ENCODE peak calls at places on chromosomes 1 and 21, in six cellular contexts. T, J, W, C, S and L are unnamed samples.

GRCh38 chr1:167462341-167462740 is 56.0 kb downstream of the CD247 start:
- DNase-seq in T (no peak), J (no peak), W (no peak), C (no peak), S (no peak), L (no peak)

GRCh38 chr1:9153152-9153551 is 24.2 kb upstream of the GPR157 start:
- DNase-seq in T (no peak), J (no peak), W (no peak), C (no peak), S (no peak), L (no peak)

GRCh38 chr1:32335951-32336867 is at the start of gene MARCKSL1:
- DNase-seq in T (peak), J (peak), W (peak), C (no peak), S (peak), L (peak)

GRCh38 chr1:163745204-163745603 is 423.4 kb downstream of the NUF2 start:
- DNase-seq in T (no peak), J (no peak), W (no peak), C (no peak), S (no peak), L (no peak)

GRCh38 chr1:16300436-16300835 is 51.8 kb downstream of the FBXO42 start:
- DNase-seq in T (no peak), J (no peak), W (peak), C (no peak), S (no peak), L (no peak)

GRCh38 chr1:228141871-228142615 is 2.0 kb downstream of the GUK1 start:
- DNase-seq in T (peak), J (no peak), W (peak), C (no peak), S (no peak), L (peak)

GRCh38 chr1:45594412-45594811 is 10.6 kb downstream of the NASP start:
- DNase-seq in T (no peak), J (no peak), W (no peak), C (no peak), S (no peak), L (no peak)

GRCh38 chr1:33867684-33868083 is 3.8 kb downstream of the HMGB4 start:
- DNase-seq in T (no peak), J (no peak), W (no peak), C (no peak), S (no peak), L (no peak)

GRCh38 chr1:15174615-15174983 is 21.1 kb downstream of the TMEM51 start:
- DNase-seq in T (no peak), J (peak), W (no peak), C (no peak), S (no peak), L (no peak)

GRCh38 chr1:43522776-43523480 is 7.8 kb upstream of the PTPRF start:
- DNase-seq in T (peak), J (peak), W (peak), C (no peak), S (no peak), L (no peak)

GRCh38 chr1:112674986-112675727 is 698 bp downstream of the MOV10 start:
- DNase-seq in T (no peak), J (peak), W (peak), C (no peak), S (peak), L (peak)

GRCh38 chr1:110765640-110766335 is 91.0 kb upstream of the KCNA3 start:
- DNase-seq in T (no peak), J (peak), W (peak), C (peak), S (peak), L (peak)

GRCh38 chr21:45264146-45264918 is 23.4 kb downstream of the POFUT2 start:
- DNase-seq in T (peak), J (no peak), W (no peak), C (no peak), S (no peak), L (no peak)

GRCh38 chr1:200438911-200439310 is 29.1 kb upstream of the ZNF281 start:
- DNase-seq in T (no peak), J (peak), W (peak), C (peak), S (no peak), L (no peak)

GRCh38 chr1:185720633-185721272 is 13.4 kb upstream of the HMCN1 start:
- DNase-seq in T (no peak), J (peak), W (peak), C (peak), S (peak), L (no peak)
- TF ChIP-seq CTCF in T (peak), J (peak), W (peak), C (peak), S (peak), L (peak)

DNA sequence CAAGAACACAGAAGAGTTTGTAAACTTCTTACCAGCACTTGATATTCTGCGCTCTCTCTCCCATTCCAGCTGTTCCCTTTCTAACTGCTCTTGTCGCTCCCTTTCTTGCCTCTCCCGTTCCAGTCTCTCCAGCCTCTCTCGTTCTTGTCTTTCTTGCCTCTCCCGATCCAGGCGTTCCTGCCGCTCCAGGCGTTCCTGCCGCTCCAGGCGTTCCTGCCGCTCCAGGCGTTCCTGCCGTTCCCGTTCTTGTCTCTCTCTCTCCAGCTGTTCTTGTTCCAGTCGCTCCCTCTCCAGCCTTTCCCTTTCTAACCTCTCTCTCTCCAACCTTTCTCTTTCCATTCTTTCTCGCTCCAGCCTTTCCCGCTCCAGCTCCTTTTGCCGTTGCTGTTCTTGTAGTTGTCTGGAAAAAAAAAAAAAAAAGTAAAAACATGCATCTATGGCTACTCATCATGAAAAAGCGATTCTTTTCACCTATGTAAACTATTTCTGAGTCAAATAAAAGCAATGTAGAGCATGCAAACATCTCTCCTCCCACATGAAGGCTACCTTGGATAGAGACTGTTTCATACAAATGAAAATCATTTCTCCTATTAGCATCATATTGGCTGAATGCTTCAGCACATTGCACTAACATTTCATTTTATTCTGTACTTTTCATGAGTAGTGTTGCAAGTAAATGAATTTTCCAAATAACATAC is 91.5 kb upstream of the LBR start:
- DNase-seq in T (no peak), J (no peak), W (no peak), C (no peak), S (no peak), L (no peak)
- TF ChIP-seq CTCF in T (no peak), J (no peak), W (no peak), C (no peak), S (no peak), L (no peak)

GRCh38 chr1:52848423-52848822 is 5.9 kb downstream of the ZYG11A start:
- DNase-seq in T (no peak), J (no peak), W (no peak), C (no peak), S (no peak), L (no peak)

DNA sequence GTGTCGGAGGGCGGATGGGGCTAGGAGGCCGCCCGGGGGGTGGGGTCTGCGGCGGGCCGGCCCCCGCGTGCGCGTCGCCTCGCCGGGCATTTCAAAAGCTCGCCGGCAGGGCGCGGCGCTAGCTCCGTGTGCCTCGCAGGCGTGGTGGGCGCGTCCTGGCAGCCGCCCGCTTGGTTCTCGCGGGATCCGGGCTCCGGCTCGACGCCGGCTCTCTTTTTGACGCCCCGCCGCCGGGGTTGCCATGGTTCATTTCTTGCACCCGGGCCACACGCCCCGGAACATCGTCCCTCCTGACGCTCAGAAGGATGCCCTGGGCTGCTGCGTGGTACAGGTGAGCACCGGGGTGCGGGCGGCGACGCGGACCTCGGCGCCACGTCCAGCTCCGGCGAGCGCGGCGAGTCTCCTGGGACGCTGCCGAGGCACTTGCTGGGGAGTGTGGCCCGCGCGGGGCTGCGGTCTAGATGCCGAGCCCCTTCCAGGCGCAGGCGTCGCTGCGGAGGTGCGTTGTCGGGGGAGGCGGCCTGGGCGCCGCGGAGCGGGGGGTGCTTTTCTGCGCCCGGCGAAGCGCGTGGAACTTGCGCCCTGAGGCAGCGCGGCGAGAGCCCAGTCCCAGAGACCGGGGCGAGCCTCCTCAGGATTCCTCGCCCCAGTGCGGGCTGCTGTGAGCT is at the start of gene ZYG11A:
- DNase-seq in T (peak), J (peak), W (peak), C (peak), S (peak), L (peak)
- TF ChIP-seq CTCF in T (no peak), J (no peak), W (no peak), C (peak), S (peak), L (peak)

DNA sequence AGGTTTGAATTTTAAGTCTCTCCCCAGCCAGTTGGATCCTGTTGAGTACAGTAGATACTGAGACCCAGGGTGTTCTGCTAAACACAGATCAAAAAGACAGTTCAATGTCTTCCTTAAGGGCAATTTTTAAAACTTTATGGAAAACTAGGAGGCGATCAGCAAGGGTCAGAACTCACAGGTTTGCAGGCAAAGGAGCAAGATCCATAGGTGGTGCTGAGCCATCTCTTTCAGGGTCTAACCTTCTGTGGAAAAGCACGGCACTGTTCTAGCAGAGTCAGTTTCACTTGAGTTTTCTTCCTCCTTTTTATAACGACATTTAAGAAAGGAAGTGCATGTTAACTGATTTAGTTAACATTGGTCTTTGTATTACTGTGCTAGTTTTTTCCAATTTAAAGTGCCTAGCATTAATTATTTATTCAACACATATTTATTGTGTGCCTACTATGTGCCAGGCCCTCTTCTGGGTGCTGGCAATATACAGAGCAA is at the start of gene CD84:
- DNase-seq in T (no peak), J (no peak), W (no peak), C (no peak), S (no peak), L (no peak)
- TF ChIP-seq CTCF in T (no peak), J (no peak), W (no peak), C (no peak), S (no peak), L (no peak)